ENCODE peak calls at places on chromosome 3, in seven cellular contexts. R is sciatic nerve, E is HS-5, X is cardiac fibroblast, I is endothelial cell, L is stomach, Q is fibroblast of pulmonary artery. C is an unnamed sample.

GRCh38 chr3:32835943-32836342 is 18.1 kb downstream of the TRIM71 start:
- DNase-seq in R (no peak), E (no peak), X (no peak), I (no peak), L (no peak), Q (no peak), C (no peak)

GRCh38 chr3:21294768-21295167 is 456.2 kb downstream of the ZNF385D start:
- DNase-seq in R (no peak), E (no peak), X (peak), I (no peak), L (no peak), Q (peak), C (no peak)

GRCh38 chr3:13235079-13235478 is 161.8 kb upstream of the IQSEC1 start:
- DNase-seq in R (no peak), E (no peak), X (no peak), I (no peak), L (no peak), Q (no peak), C (no peak)

GRCh38 chr3:111538687-111539086 is 3.3 kb upstream of the CD96 start:
- DNase-seq in R (no peak), E (peak), X (peak), I (no peak), L (no peak), Q (peak), C (no peak)

GRCh38 chr3:47601310-47601709 is 22.6 kb upstream of the CSPG5 start:
- DNase-seq in R (no peak), E (no peak), X (no peak), I (no peak), L (no peak), Q (no peak), C (no peak)

GRCh38 chr3:55486857-55487375 is at the start of gene WNT5A:
- DNase-seq in R (peak), E (no peak), X (peak), I (peak), L (no peak), Q (peak), C (no peak)

GRCh38 chr3:123409443-123410148 is 39.3 kb downstream of the ADCY5 start:
- DNase-seq in R (no peak), E (no peak), X (no peak), I (no peak), L (no peak), Q (no peak), C (no peak)

GRCh38 chr3:43176666-43177065 is 70.8 kb upstream of the POMGNT2 start:
- DNase-seq in R (no peak), E (no peak), X (no peak), I (no peak), L (no peak), Q (no peak), C (no peak)

GRCh38 chr3:190319660-190320059 is 2.6 kb downstream of the CLDN1 start:
- DNase-seq in R (no peak), E (no peak), X (no peak), I (no peak), L (no peak), Q (no peak), C (no peak)

GRCh38 chr3:68945231-68945630 is 12.9 kb upstream of the TAFA4 start:
- DNase-seq in R (no peak), E (no peak), X (no peak), I (no peak), L (no peak), Q (no peak), C (no peak)

C was measured in chondrocyte.